ENCODE peak calls at places on chromosomes 4 and X, in six cellular contexts. Y is esophagus squamous epithelium, W is AG04450, H is mucosa of descending colon, Q is fibroblast of pulmonary artery, G is choroid plexus epithelial cell. L is an unnamed sample.

GRCh38 chrX:18649498-18649951 is 22.4 kb downstream of the RS1 start:
- DNase-seq in Y (no peak), W (no peak), H (no peak), Q (no peak), G (no peak), L (no peak)

GRCh38 chr4:7015383-7016035 is 27.7 kb upstream of the TADA2B start:
- DNase-seq in Y (no peak), W (no peak), H (no peak), Q (no peak), G (no peak), L (no peak)

GRCh38 chrX:120560405-120560841 is 339 bp downstream of the CUL4B start:
- DNase-seq in Y (no peak), W (no peak), H (peak), Q (no peak), G (no peak), L (no peak)

GRCh38 chr4:41683321-41683720 is 65.2 kb downstream of the PHOX2B start:
- DNase-seq in Y (no peak), W (no peak), H (no peak), Q (no peak), G (peak), L (no peak)

GRCh38 chr4:86043755-86044592 is 315.9 kb downstream of the MAPK10 start:
- DNase-seq in Y (no peak), W (no peak), H (no peak), Q (peak), G (peak), L (no peak)

GRCh38 chrX:51332188-51332942 is at the start of gene NUDT10:
- DNase-seq in Y (no peak), W (no peak), H (peak), Q (peak), G (peak), L (peak)

GRCh38 chrX:37926700-37927099 is 79.3 kb upstream of the DYNLT3 start:
- DNase-seq in Y (no peak), W (no peak), H (no peak), Q (peak), G (peak), L (no peak)

GRCh38 chr4:1249731-1250526 is 999 bp upstream of the CTBP1 start:
- DNase-seq in Y (no peak), W (no peak), H (peak), Q (peak), G (peak), L (peak)

GRCh38 chrX:20515841-20516461 is 249.2 kb upstream of the RPS6KA3 start:
- DNase-seq in Y (no peak), W (peak), H (no peak), Q (peak), G (peak), L (no peak)

GRCh38 chrX:57516491-57516890 is 75.3 kb upstream of the ZXDB start:
- DNase-seq in Y (no peak), W (no peak), H (peak), Q (no peak), G (no peak), L (no peak)

GRCh38 chr4:54625391-54625790 is 32.4 kb upstream of the KIT start:
- DNase-seq in Y (no peak), W (no peak), H (no peak), Q (peak), G (no peak), L (no peak)

GRCh38 chr4:85728471-85728870 is 253.5 kb downstream of the ARHGAP24 start:
- DNase-seq in Y (no peak), W (no peak), H (no peak), Q (no peak), G (no peak), L (no peak)

GRCh38 chr4:42080284-42080683 is 72.2 kb downstream of the BEND4 start:
- DNase-seq in Y (no peak), W (no peak), H (no peak), Q (no peak), G (no peak), L (no peak)

GRCh38 chr4:1211951-1212545 is 36.9 kb downstream of the CTBP1 start:
- DNase-seq in Y (no peak), W (no peak), H (peak), Q (no peak), G (no peak), L (peak)

GRCh38 chr4:150368667-150369066 is 213.3 kb upstream of the MAB21L2 start:
- DNase-seq in Y (no peak), W (no peak), H (no peak), Q (no peak), G (no peak), L (no peak)

GRCh38 chr4:185805979-185806378 is 6.0 kb downstream of the SORBS2 start:
- DNase-seq in Y (no peak), W (no peak), H (no peak), Q (no peak), G (no peak), L (no peak)

GRCh38 chr4:8224596-8225289 is 25.7 kb downstream of the SH3TC1 start:
- DNase-seq in Y (no peak), W (no peak), H (peak), Q (no peak), G (no peak), L (no peak)

GRCh38 chr4:67542076-67542475 is 3.2 kb downstream of the CENPC start:
- DNase-seq in Y (no peak), W (no peak), H (no peak), Q (no peak), G (no peak), L (no peak)

GRCh38 chr4:178812866-178813265 is 1370.6 kb upstream of the AGA start:
- DNase-seq in Y (no peak), W (no peak), H (no peak), Q (no peak), G (no peak), L (no peak)

GRCh38 chrX:107449490-107450175 is at the start of gene FRMPD3:
- DNase-seq in Y (no peak), W (no peak), H (no peak), Q (no peak), G (no peak), L (no peak)

GRCh38 chrX:107447642-107448041 is 1.8 kb upstream of the FRMPD3 start:
- DNase-seq in Y (no peak), W (no peak), H (no peak), Q (no peak), G (no peak), L (no peak)

GRCh38 chrX:107450823-107451509 is 1.5 kb downstream of the FRMPD3 start:
- DNase-seq in Y (no peak), W (no peak), H (no peak), Q (no peak), G (no peak), L (no peak)

GRCh38 chrX:107451754-107452153 is 2.3 kb downstream of the FRMPD3 start:
- DNase-seq in Y (no peak), W (no peak), H (no peak), Q (no peak), G (no peak), L (no peak)

DNA sequence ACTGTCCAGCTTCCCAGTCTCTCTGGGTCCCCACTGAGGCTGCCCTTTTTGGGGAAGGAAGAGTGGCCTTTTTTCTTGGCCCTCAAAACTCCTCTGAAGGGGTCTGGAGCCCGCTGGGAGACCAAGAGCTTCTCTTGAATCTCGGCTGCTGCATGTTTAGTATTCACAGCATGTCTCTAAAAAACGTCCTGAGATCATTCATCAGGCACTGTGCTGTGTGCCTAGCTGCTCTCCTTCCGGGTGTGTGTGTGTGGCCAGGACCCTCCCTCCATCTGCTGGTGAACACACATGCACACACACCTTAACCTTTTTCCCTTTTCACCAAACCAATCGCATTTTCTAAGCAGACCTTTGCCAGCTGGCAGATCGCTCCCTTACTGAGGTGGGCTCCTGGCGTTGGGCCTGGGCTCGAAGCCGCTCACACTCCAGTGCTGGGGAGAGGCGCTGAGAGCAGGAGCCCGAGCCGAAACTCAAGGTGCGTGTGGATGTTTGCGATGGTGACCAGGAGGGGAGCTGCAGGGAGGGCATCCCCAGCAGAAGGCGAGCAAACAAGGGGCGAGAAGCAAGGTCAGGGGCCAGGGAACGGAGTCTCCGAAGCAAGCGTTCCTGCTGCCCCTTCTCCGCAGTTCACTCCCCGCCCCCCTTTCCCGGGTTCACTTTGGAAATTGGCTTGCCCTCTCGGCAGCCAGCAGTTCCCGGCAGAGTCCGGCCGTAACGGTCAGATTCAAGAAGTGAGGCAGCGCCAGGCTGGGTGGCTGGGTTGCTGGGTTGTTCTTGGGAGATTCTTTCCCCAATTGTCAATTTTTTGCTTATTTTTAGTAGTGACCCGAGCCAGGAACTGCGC is 605 bp upstream of the FRMPD3 start:
- DNase-seq in Y (no peak), W (no peak), H (no peak), Q (no peak), G (no peak), L (no peak)
- TF ChIP-seq CTCF in Y (no peak), W (no peak), H (no peak), Q (no peak), G (peak), L (no peak)

GRCh38 chr4:23775694-23776093 is 114.2 kb downstream of the PPARGC1A start:
- DNase-seq in Y (no peak), W (no peak), H (no peak), Q (no peak), G (no peak), L (no peak)
- TF ChIP-seq CTCF in Y (no peak), W (no peak), H (no peak), Q (no peak), G (no peak), L (no peak)

GRCh38 chr4:182917182-182918043 is at the start of gene DCTD:
- DNase-seq in Y (peak), W (no peak), H (peak), Q (peak), G (peak), L (no peak)
- TF ChIP-seq CTCF in Y (no peak), W (peak), H (no peak), Q (peak), G (peak), L (no peak)

GRCh38 chr4:71494539-71494938 is 155.7 kb downstream of the SLC4A4 start:
- DNase-seq in Y (no peak), W (no peak), H (no peak), Q (no peak), G (peak), L (no peak)
- TF ChIP-seq CTCF in Y (no peak), W (peak), H (no peak), Q (peak), G (no peak), L (no peak)

GRCh38 chr4:161252520-161253141 is 911.2 kb downstream of the FSTL5 start:
- DNase-seq in Y (no peak), W (no peak), H (no peak), Q (peak), G (peak), L (no peak)

GRCh38 chr4:161256716-161257115 is 907.1 kb downstream of the FSTL5 start:
- DNase-seq in Y (no peak), W (no peak), H (no peak), Q (no peak), G (peak), L (no peak)

GRCh38 chr4:161249779-161250440 is 913.9 kb downstream of the FSTL5 start:
- DNase-seq in Y (no peak), W (no peak), H (no peak), Q (no peak), G (no peak), L (no peak)

GRCh38 chr4:161256172-161256571 is 907.6 kb downstream of the FSTL5 start:
- DNase-seq in Y (no peak), W (no peak), H (no peak), Q (no peak), G (no peak), L (no peak)

DNA sequence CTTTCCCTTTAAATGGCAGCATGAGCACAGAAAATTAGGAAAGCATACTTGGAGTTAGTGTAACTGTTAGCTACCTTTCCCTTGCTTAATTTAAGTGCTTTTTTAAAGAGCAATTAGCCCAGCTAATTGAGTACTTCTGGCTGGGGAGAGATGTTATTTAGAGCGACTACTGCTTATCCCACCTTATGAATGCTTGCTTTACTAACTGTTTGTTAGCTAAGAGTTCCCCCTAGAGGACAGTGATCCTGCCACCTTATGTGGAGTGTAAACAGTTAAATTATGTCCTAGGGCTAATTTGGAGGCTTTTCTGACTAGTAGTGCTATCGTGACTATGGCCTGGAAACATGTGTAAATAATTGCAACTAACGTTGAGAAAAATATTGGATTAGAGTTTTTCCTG is 909.4 kb downstream of the FSTL5 start:
- DNase-seq in Y (no peak), W (no peak), H (no peak), Q (no peak), G (no peak), L (no peak)
- TF ChIP-seq CTCF in Y (no peak), W (no peak), H (no peak), Q (no peak), G (peak), L (no peak)

GRCh38 chr4:153773236-153773690 is 13.4 kb upstream of the RNF175 start:
- DNase-seq in Y (no peak), W (no peak), H (no peak), Q (no peak), G (peak), L (no peak)
- TF ChIP-seq CTCF in Y (no peak), W (no peak), H (no peak), Q (no peak), G (peak), L (no peak)

DNA sequence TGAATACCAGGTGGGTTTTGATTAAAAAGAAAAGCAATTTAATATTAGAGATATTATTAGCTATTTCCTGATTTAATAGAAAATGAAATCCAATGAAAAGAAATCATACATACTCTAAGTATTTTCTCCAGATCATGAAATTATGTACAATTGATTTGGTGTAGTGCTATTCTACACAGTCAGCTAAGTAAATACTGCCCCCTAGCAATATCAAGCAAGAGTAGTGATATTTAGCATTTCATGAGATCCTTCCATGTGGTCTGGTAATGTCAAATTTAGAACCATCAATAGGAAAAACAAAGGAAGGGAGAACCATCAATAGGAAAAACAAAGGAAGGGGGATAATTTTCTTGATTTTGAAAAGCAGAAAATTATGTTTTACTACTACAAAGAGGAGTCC is 114.6 kb downstream of the TBCK start:
- DNase-seq in Y (no peak), W (no peak), H (no peak), Q (peak), G (peak), L (no peak)
- TF ChIP-seq CTCF in Y (no peak), W (peak), H (no peak), Q (peak), G (peak), L (no peak)

DNA sequence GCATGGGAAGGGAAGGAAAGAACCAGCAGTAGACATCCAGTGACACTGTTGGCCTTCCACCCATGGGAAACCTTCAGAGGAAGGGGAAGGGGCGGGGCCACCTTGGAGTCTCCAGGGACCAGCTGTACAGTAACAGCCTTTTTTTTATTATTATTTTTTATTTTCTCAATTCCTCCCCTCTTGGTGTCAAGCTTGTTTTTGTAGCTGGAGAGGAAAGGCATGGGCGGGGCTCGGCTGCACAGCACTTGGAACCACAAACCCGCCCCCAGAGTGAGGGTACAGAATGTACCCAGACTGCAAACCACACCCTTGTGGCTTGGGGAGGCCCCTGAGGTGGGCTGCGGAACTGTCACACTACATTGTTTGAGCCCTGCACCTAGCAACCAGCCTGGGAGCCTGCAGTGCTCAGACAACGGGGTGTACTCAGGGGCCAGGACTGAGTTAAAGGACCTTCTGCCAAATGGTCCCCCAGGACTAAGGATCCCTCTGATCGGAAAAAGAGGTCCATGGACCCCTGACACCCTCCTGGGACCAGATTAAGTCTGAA is 45.7 kb downstream of the PRPS1 start:
- DNase-seq in Y (peak), W (no peak), H (peak), Q (peak), G (peak), L (peak)
- TF ChIP-seq CTCF in Y (no peak), W (no peak), H (no peak), Q (no peak), G (no peak), L (no peak)

GRCh38 chr4:4328206-4328605 is 38.2 kb downstream of the ZBTB49 start:
- DNase-seq in Y (no peak), W (no peak), H (no peak), Q (no peak), G (no peak), L (no peak)

GRCh38 chr4:4323705-4324534 is 33.9 kb downstream of the ZBTB49 start:
- DNase-seq in Y (no peak), W (no peak), H (no peak), Q (peak), G (peak), L (peak)

GRCh38 chr4:4327652-4328121 is 37.6 kb downstream of the ZBTB49 start:
- DNase-seq in Y (no peak), W (no peak), H (no peak), Q (peak), G (peak), L (peak)

GRCh38 chr4:4326136-4326535 is 36.1 kb downstream of the ZBTB49 start:
- DNase-seq in Y (no peak), W (no peak), H (no peak), Q (no peak), G (no peak), L (peak)

DNA sequence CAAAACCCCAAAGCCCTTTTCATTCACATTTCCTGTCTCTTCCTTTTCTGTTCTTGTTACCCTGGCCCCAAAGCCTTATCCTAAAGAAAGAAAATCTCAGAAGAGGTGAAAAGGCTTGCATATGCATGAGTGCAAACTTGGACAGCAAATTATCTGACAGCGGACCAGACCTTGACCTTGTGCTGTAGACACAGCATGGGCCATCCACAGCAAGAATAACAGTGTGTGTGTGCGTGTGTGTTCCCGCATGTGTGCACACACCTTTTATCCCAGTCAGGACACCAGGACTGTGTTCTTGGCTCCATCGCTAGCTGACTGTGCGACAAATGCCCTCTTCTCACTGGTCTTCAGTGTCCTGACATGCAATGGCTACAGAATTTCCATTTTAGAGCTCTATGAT is 35.3 kb downstream of the ZBTB49 start:
- DNase-seq in Y (no peak), W (no peak), H (no peak), Q (no peak), G (no peak), L (no peak)
- TF ChIP-seq CTCF in Y (no peak), W (no peak), H (no peak), Q (no peak), G (no peak), L (no peak)

DNA sequence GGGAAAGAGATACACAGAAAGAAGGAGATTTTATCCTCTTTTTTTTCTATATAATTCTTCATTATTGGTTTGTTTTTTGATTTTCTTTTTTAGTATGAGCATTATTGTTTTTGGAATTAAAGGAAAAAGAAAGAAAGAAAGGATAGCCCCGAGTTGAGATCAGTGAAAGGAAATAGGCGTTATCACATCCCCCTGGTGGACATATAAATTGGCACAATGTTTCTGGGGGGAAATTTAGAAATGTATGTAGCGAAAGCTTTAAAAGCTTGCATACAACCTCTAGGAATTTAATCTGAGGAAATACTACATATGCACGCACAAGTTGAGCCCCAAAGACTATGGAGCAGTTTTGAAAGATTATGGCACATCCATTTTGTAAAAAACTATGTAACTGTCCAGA is 226.3 kb upstream of the LDB2 start:
- DNase-seq in Y (no peak), W (no peak), H (no peak), Q (no peak), G (no peak), L (no peak)
- TF ChIP-seq CTCF in Y (no peak), W (peak), H (no peak), Q (peak), G (peak), L (no peak)

L was measured in suprapubic skin.